ENCODE peak calls at places on chromosomes 3 and 15, in eight cellular contexts. I is kidney tubule cell; Q is NCI-H187 treated with DMSO at 0.1 percent for 48 hours; L is EL; D is CD8-positive, alpha-beta memory T cell; K is omental fat pad; C is NCI-H748 treated with DMSO at 0.1 percent for 48 hours; Z is neural crest cell. F is an unnamed sample.

GRCh38 chr3:105353485-105354161 is 13.1 kb upstream of the ALCAM start:
- DNase-seq in Q (no peak), Z (peak), C (no peak), I (peak), D (no peak), L (peak), K (no peak), F (no peak)

GRCh38 chr15:70474682-70475438 is 288.5 kb downstream of the UACA start:
- DNase-seq in Q (no peak), L (peak), I (peak), Z (no peak), C (peak), D (peak), K (peak), F (peak)

GRCh38 chr3:99023590-99024192 is 122.2 kb upstream of the DCBLD2 start:
- DNase-seq in K (no peak), C (peak), D (no peak), I (peak), Q (no peak), Z (no peak), L (peak), F (no peak)

GRCh38 chr3:144900366-144900765 is 928.7 kb downstream of the DIPK2A start:
- DNase-seq in Q (no peak), K (no peak), Z (no peak), C (no peak), D (no peak), L (no peak), I (no peak), F (no peak)

GRCh38 chr3:102057781-102058421 is 208.6 kb downstream of the NFKBIZ start:
- DNase-seq in K (no peak), D (peak), C (no peak), L (no peak), Q (no peak), Z (no peak), I (peak), F (no peak)

GRCh38 chr15:81049835-81050234 is 49.1 kb downstream of the TLNRD1 start:
- DNase-seq in Q (no peak), K (no peak), D (no peak), L (no peak), I (no peak), Z (peak), C (peak), F (no peak)

GRCh38 chr3:46824561-46824960 is 38.7 kb downstream of the MYL3 start:
- DNase-seq in L (no peak), I (no peak), Z (no peak), K (no peak), D (no peak), C (no peak), Q (no peak), F (no peak)

GRCh38 chr15:85282504-85283115 is 97.8 kb upstream of the AKAP13 start:
- DNase-seq in I (peak), D (no peak), L (peak), Q (no peak), C (no peak), Z (no peak), K (no peak), F (no peak)

GRCh38 chr3:169634618-169635236 is 28.8 kb downstream of the MECOM start:
- DNase-seq in Z (no peak), Q (no peak), L (no peak), D (no peak), K (no peak), C (peak), I (no peak), F (peak)

GRCh38 chr3:171168086-171168485 is 141.6 kb upstream of the SLC2A2 start:
- DNase-seq in L (peak), C (no peak), D (no peak), K (no peak), Q (no peak), Z (no peak), I (peak), F (no peak)

GRCh38 chr3:128112406-128112968 is 11.1 kb downstream of the RUVBL1 start:
- DNase-seq in D (peak), K (no peak), L (peak), C (no peak), Q (no peak), Z (no peak), I (peak), F (no peak)

GRCh38 chr3:28053759-28054158 is 187.7 kb upstream of the CMC1 start:
- DNase-seq in Q (no peak), L (peak), D (no peak), C (no peak), K (no peak), I (peak), Z (no peak), F (no peak)

GRCh38 chr3:152148579-152148978 is 120.2 kb upstream of the MBNL1 start:
- DNase-seq in Z (no peak), D (no peak), K (no peak), I (no peak), C (no peak), L (no peak), Q (no peak), F (no peak)

GRCh38 chr3:7205535-7206331 is 344.8 kb downstream of the GRM7 start:
- DNase-seq in L (no peak), D (no peak), Q (no peak), C (no peak), K (no peak), I (peak), Z (no peak), F (no peak)

GRCh38 chr15:69668963-69669362 is 216.3 kb downstream of the RPLP1 start:
- DNase-seq in Q (no peak), D (peak), I (no peak), L (no peak), C (no peak), Z (no peak), K (no peak), F (peak)

GRCh38 chr15:59237854-59238252 is 31.2 kb downstream of the LDHAL6B start:
- DNase-seq in I (no peak), Q (no peak), K (no peak), Z (no peak), D (no peak), L (no peak), C (no peak), F (no peak)

GRCh38 chr15:90402230-90402629 is 14.2 kb downstream of the IQGAP1 start:
- DNase-seq in C (no peak), L (peak), Q (no peak), Z (no peak), K (no peak), I (peak), D (no peak), F (no peak)

GRCh38 chr15:38226867-38227266 is 25.8 kb upstream of the SPRED1 start:
- DNase-seq in Z (peak), C (no peak), L (peak), D (no peak), K (no peak), Q (no peak), I (peak), F (no peak)

GRCh38 chr3:151556591-151556990 is 95.7 kb upstream of the IGSF10 start:
- DNase-seq in I (no peak), L (no peak), D (no peak), Z (no peak), C (no peak), K (no peak), Q (no peak), F (no peak)